ENCODE peak calls at places on chromosomes 7 and 10, in six cellular contexts. T is Peyer's patch, F is AG04450, A is A549, X is body of pancreas, Y is pancreas. H is an unnamed sample.

GRCh38 chr10:70272925-70273316 is 10.9 kb downstream of the NPFFR1 start:
- DNase-seq in F (no peak), A (peak), X (no peak), Y (no peak), T (no peak), H (no peak)

GRCh38 chr10:35415505-35415904 is 79.2 kb downstream of the CCNY start:
- DNase-seq in A (no peak), T (no peak), X (no peak), Y (no peak), F (no peak), H (no peak)

GRCh38 chr10:102426803-102427287 is 5.5 kb downstream of the CUEDC2 start:
- DNase-seq in Y (no peak), X (no peak), A (no peak), T (no peak), F (no peak), H (no peak)

GRCh38 chr7:98399903-98400537 is 870 bp downstream of the BAIAP2L1 start:
- DNase-seq in T (no peak), X (peak), Y (no peak), F (no peak), A (peak), H (no peak)

GRCh38 chr7:2055956-2056355 is 176.8 kb downstream of the MAD1L1 start:
- DNase-seq in F (no peak), X (no peak), A (no peak), T (no peak), Y (no peak), H (no peak)

GRCh38 chr7:46791180-46791579 is 790.7 kb downstream of the TNS3 start:
- DNase-seq in X (no peak), Y (no peak), F (no peak), A (no peak), T (no peak), H (no peak)

GRCh38 chr7:155863721-155864151 is 51.5 kb upstream of the SHH start:
- DNase-seq in T (no peak), Y (no peak), X (no peak), F (no peak), A (no peak), H (no peak)

GRCh38 chr7:1234794-1235500 is 2.3 kb downstream of the UNCX start:
- DNase-seq in X (no peak), F (no peak), Y (no peak), A (peak), T (no peak), H (peak)

GRCh38 chr10:74912674-74913073 is 86.3 kb downstream of the KAT6B start:
- DNase-seq in F (no peak), X (no peak), Y (no peak), A (no peak), T (no peak), H (no peak)

GRCh38 chr7:130207033-130207432 is 627 bp upstream of the SSMEM1 start:
- DNase-seq in F (no peak), Y (no peak), T (no peak), X (no peak), A (no peak), H (no peak)
- TF ChIP-seq CTCF in F (peak), Y (no peak), T (no peak), X (no peak), A (no peak), H (no peak)

GRCh38 chr7:96596120-96596826 is 113.4 kb downstream of the SEM1 start:
- DNase-seq in F (no peak), X (peak), T (no peak), A (peak), Y (peak), H (no peak)
- TF ChIP-seq CTCF in F (no peak), X (peak), T (no peak), A (no peak), Y (no peak), H (no peak)

GRCh38 chr10:49365675-49366415 is 30.0 kb downstream of the DRGX start:
- DNase-seq in T (no peak), Y (no peak), A (no peak), F (no peak), X (no peak), H (no peak)
- TF ChIP-seq CTCF in T (no peak), Y (no peak), A (no peak), F (no peak), X (no peak), H (no peak)

GRCh38 chr10:118594392-118595063 is 920 bp downstream of the PRLHR start:
- DNase-seq in X (peak), Y (peak), F (no peak), T (no peak), A (peak), H (peak)
- TF ChIP-seq CTCF in X (no peak), Y (no peak), F (no peak), T (no peak), A (no peak), H (peak)

GRCh38 chr7:122743211-122743610 is 40.5 kb upstream of the RNF148 start:
- DNase-seq in Y (no peak), F (no peak), A (no peak), T (no peak), X (no peak), H (no peak)
- TF ChIP-seq CTCF in Y (no peak), F (no peak), A (no peak), T (no peak), X (no peak), H (no peak)

GRCh38 chr7:11819947-11820346 is 12.1 kb downstream of the THSD7A start:
- DNase-seq in Y (no peak), X (no peak), T (no peak), F (no peak), A (no peak), H (no peak)

GRCh38 chr7:11817111-11817710 is 14.8 kb downstream of the THSD7A start:
- DNase-seq in F (no peak), A (no peak), Y (no peak), X (no peak), T (no peak), H (no peak)

GRCh38 chr7:11818281-11818680 is 13.7 kb downstream of the THSD7A start:
- DNase-seq in Y (no peak), F (no peak), A (peak), T (no peak), X (no peak), H (no peak)
- TF ChIP-seq CTCF in Y (no peak), F (no peak), A (no peak), T (no peak), X (no peak), H (no peak)

GRCh38 chr7:102467581-102468415 is 3.0 kb downstream of the LRWD1 start:
- DNase-seq in X (no peak), Y (no peak), A (no peak), T (peak), F (no peak), H (peak)

GRCh38 chr7:102468416-102469350 is 3.9 kb downstream of the LRWD1 start:
- DNase-seq in Y (no peak), A (no peak), X (no peak), F (no peak), T (peak), H (peak)

GRCh38 chr7:102466097-102466496 is 1.3 kb downstream of the LRWD1 start:
- DNase-seq in Y (no peak), T (no peak), A (no peak), X (no peak), F (no peak), H (no peak)

GRCh38 chr7:102463841-102464576 is 654 bp downstream of the ALKBH4 start:
- DNase-seq in T (no peak), Y (no peak), A (no peak), F (no peak), X (no peak), H (no peak)

DNA sequence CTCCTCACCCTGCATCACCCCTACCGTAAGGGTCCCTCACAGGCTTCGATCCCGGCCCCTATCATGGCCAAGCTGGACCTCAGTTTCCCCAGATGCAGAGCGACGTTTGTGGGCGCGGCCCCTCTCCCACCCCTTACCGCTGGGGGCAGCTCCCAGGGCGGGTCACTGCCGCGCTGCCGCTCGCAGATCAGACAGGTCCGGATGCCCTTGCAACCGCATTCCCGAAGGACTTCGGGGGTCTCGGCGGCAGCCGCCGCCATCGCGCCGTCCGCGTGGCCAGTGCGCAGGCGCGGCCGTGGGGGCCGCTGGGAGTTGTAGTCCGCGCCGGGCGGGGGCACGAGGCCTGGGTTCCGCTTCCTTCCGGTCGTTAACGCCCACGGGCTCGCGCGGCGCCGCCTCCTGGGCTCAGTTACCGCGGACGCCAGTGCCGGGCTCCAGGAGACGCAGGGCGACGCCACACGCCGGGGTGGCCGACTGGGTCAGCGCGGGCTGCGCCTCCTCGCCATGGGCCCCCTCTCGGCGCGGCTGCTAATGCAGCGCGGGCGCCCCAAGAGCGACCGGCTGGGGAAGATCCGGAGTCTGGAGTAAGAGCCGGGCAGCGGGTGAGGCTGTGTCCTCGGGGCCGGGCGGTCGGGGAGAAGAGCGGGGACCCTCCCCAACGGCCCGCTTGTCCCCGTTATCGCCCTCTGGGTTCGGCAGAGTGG is at the start of the genes ALKBH4 and LRWD1:
- DNase-seq in Y (peak), T (peak), A (peak), X (peak), F (peak), H (peak)
- TF ChIP-seq CTCF in Y (no peak), T (peak), A (no peak), X (peak), F (no peak), H (no peak)

GRCh38 chr7:120591-120991 is 71.8 kb upstream of the FAM20C start:
- DNase-seq in X (no peak), F (no peak), A (no peak), T (no peak), Y (no peak), H (no peak)
- TF ChIP-seq CTCF in X (no peak), F (no peak), A (no peak), T (no peak), Y (no peak), H (no peak)